ENCODE peak calls at places on chromosomes 2 and 18, in seven cellular contexts. S is sigmoid colon, F is fibroblast of lung, K is WTC11, H is NCI-H2081, N is GM04504, G is NCI-H1417. C is an unnamed sample.

GRCh38 chr2:37323176-37323575 is 1.5 kb downstream of the PRKD3 start:
- DNase-seq in S (no peak), F (peak; percentile 12), N (no peak), K (no peak), H (no peak), G (no peak), C (no peak)

GRCh38 chr2:168910330-168910729 is 9.2 kb downstream of the G6PC2 start:
- DNase-seq in K (no peak), N (no peak), G (no peak), S (no peak), F (no peak), H (no peak), C (peak; percentile 12)

GRCh38 chr2:56522605-56523089 is 338.9 kb downstream of the CCDC85A start:
- DNase-seq in S (no peak), G (peak; percentile 64), H (peak; percentile 46), F (peak; percentile 77), K (no peak), N (peak; percentile 19), C (no peak)

GRCh38 chr18:23291456-23292205 is 156.3 kb downstream of the CABLES1 start:
- DNase-seq in F (peak; percentile 93), K (no peak), G (no peak), S (no peak), H (no peak), N (peak; percentile 46), C (no peak)

GRCh38 chr2:23691576-23691975 is 235.3 kb downstream of the ATAD2B start:
- DNase-seq in G (no peak), S (no peak), K (no peak), H (no peak), F (no peak), N (no peak), C (no peak)

GRCh38 chr18:11795916-11796315 is 55.3 kb upstream of the CHMP1B start:
- DNase-seq in S (no peak), H (no peak), G (no peak), N (no peak), K (no peak), F (no peak), C (no peak)

GRCh38 chr2:189783451-189783926 is 650 bp downstream of the ORMDL1 start:
- DNase-seq in F (peak; percentile 47), N (no peak), K (no peak), S (no peak), G (peak; percentile 72), H (no peak), C (no peak)

GRCh38 chr2:56709181-56709580 is 525.4 kb downstream of the CCDC85A start:
- DNase-seq in N (no peak), S (no peak), H (no peak), F (peak; percentile 60), G (no peak), K (no peak), C (no peak)

GRCh38 chr2:101446869-101447268 is 28.0 kb downstream of the RFX8 start:
- DNase-seq in N (peak; percentile 67), K (no peak), G (no peak), F (peak; percentile 97), H (no peak), S (no peak), C (no peak)

GRCh38 chr18:22385718-22386117 is 32.0 kb downstream of the CTAGE1 start:
- DNase-seq in K (no peak), N (peak; percentile 64), H (no peak), S (no peak), F (peak; percentile 88), G (no peak), C (no peak)

GRCh38 chr18:23146861-23147469 is 11.7 kb downstream of the CABLES1 start:
- DNase-seq in N (no peak), S (no peak), K (no peak), F (no peak), G (no peak), H (no peak), C (no peak)

GRCh38 chr2:106334802-106335201 is 133.4 kb downstream of the RGPD3 start:
- DNase-seq in F (no peak), N (no peak), G (no peak), S (no peak), K (no peak), H (no peak), C (no peak)

GRCh38 chr2:25339791-25340339 is 1.9 kb downstream of the DNMT3A start:
- DNase-seq in S (peak; percentile 81), H (peak; percentile 70), G (peak; percentile 87), K (peak; percentile 57), N (no peak), F (no peak), C (peak; percentile 50)

GRCh38 chr2:9010866-9011265 is 7.4 kb upstream of the MBOAT2 start:
- DNase-seq in G (peak; percentile 60), N (no peak), H (no peak), K (no peak), S (no peak), F (peak; percentile 80), C (no peak)

GRCh38 chr2:6896930-6897759 is 19.6 kb downstream of the RSAD2 start:
- DNase-seq in H (peak; percentile 10), S (no peak), G (peak; percentile 70), F (peak; percentile 40), N (peak; percentile 12), K (no peak), C (no peak)

C was measured in ELF-1.